ENCODE peak calls at places on chromosomes 16 and 17, in six cellular contexts. N is heart left ventricle, Z is bronchial epithelial cell, U is cardiac muscle cell, Y is AG09319, D is GM20000. M is an unnamed sample.

GRCh38 chr17:78935419-78936323 is 10.5 kb upstream of the TIMP2 start:
- DNase-seq in N (peak; percentile 84), Z (peak; percentile 18), U (no peak), Y (peak; percentile 87), D (no peak), M (no peak)

GRCh38 chr17:45403906-45404490 is 28.7 kb downstream of the ARHGAP27 start:
- DNase-seq in N (peak; percentile 15), Z (no peak), U (no peak), Y (no peak), D (peak; percentile 16), M (no peak)

GRCh38 chr16:48165961-48166578 is 10.3 kb upstream of the ABCC12 start:
- DNase-seq in N (no peak), Z (peak; percentile 34), U (no peak), Y (no peak), D (no peak), M (no peak)

GRCh38 chr16:89918453-89919347 is at the start of gene MC1R:
- DNase-seq in N (no peak), Z (no peak), U (peak; percentile 63), Y (no peak), D (peak; percentile 74), M (no peak)

GRCh38 chr16:7744546-7745294 is 412.1 kb downstream of the RBFOX1 start:
- DNase-seq in N (no peak), Z (no peak), U (no peak), Y (no peak), D (no peak), M (no peak)

GRCh38 chr17:32266389-32267269 is 997 bp downstream of the RHBDL3 start:
- DNase-seq in N (no peak), Z (no peak), U (peak; percentile 69), Y (no peak), D (peak; percentile 69), M (no peak)

GRCh38 chr16:57310801-57311200 is 26.3 kb upstream of the PLLP start:
- DNase-seq in N (no peak), Z (no peak), U (no peak), Y (no peak), D (no peak), M (no peak)

GRCh38 chr17:62105861-62106260 is 40.8 kb upstream of the MED13 start:
- DNase-seq in N (no peak), Z (no peak), U (no peak), Y (no peak), D (no peak), M (no peak)

GRCh38 chr16:71933913-71934696 is 38.8 kb downstream of the IST1 start:
- DNase-seq in N (no peak), Z (peak; percentile 59), U (no peak), Y (no peak), D (no peak), M (no peak)

GRCh38 chr17:32445075-32445427 is 741 bp downstream of the PSMD11 start:
- DNase-seq in N (peak; percentile 53), Z (peak; percentile 82), U (peak; percentile 50), Y (no peak), D (no peak), M (peak; percentile 38)

GRCh38 chr16:80994451-80994850 is 12.2 kb downstream of the CMC2 start:
- DNase-seq in N (no peak), Z (peak; percentile 48), U (no peak), Y (no peak), D (no peak), M (no peak)

GRCh38 chr17:79192503-79193500 is 118.2 kb downstream of the ENGASE start:
- DNase-seq in N (peak; percentile 39), Z (peak; percentile 5), U (peak; percentile 90), Y (no peak), D (peak; percentile 67), M (no peak)

GRCh38 chr16:5015351-5015750 is 18.4 kb downstream of the NAGPA start:
- DNase-seq in N (no peak), Z (no peak), U (no peak), Y (no peak), D (no peak), M (no peak)

GRCh38 chr16:27330542-27330941 is 16.8 kb downstream of the IL4R start:
- DNase-seq in N (peak; percentile 66), Z (peak; percentile 27), U (no peak), Y (peak; percentile 94), D (no peak), M (peak; percentile 51)

GRCh38 chr16:25135239-25135878 is 23.8 kb downstream of the LCMT1 start:
- DNase-seq in N (no peak), Z (peak; percentile 58), U (no peak), Y (no peak), D (no peak), M (no peak)

GRCh38 chr16:280552-280951 is at the start of gene ARHGDIG:
- DNase-seq in N (no peak), Z (no peak), U (peak; percentile 57), Y (no peak), D (no peak), M (no peak)

GRCh38 chr17:49987681-49988441 is 7.2 kb downstream of the DLX3 start:
- DNase-seq in N (no peak), Z (no peak), U (no peak), Y (no peak), D (no peak), M (no peak)

GRCh38 chr16:84508502-84508901 is 4.0 kb upstream of the MEAK7 start:
- DNase-seq in N (no peak), Z (no peak), U (no peak), Y (no peak), D (no peak), M (no peak)

GRCh38 chr17:32142857-32143524 is 689 bp downstream of the RHOT1 start:
- DNase-seq in N (peak; percentile 72), Z (peak; percentile 65), U (peak; percentile 82), Y (no peak), D (peak; percentile 39), M (peak; percentile 44)

GRCh38 chr17:5014357-5014756 is 16.6 kb downstream of the KIF1C start:
- DNase-seq in N (no peak), Z (no peak), U (no peak), Y (no peak), D (no peak), M (no peak)

GRCh38 chr17:50482516-50482915 is 3.9 kb downstream of the RSAD1 start:
- DNase-seq in N (peak; percentile 96), Z (peak; percentile 84), U (peak; percentile 89), Y (peak; percentile 90), D (peak; percentile 82), M (peak; percentile 91)

GRCh38 chr16:56626685-56627084 is 1.1 kb downstream of the MT1E start:
- DNase-seq in N (peak; percentile 50), Z (no peak), U (no peak), Y (no peak), D (no peak), M (no peak)

GRCh38 chr16:58197314-58198012 is 443 bp downstream of the CSNK2A2 start:
- DNase-seq in N (no peak), Z (no peak), U (peak; percentile 40), Y (no peak), D (peak; percentile 53), M (no peak)

GRCh38 chr16:68972720-68973119 is 129.4 kb downstream of the TANGO6 start:
- DNase-seq in N (no peak), Z (peak; percentile 65), U (peak; percentile 53), Y (no peak), D (no peak), M (no peak)

GRCh38 chr16:51150159-51150893 is 744 bp downstream of the SALL1 start:
- DNase-seq in N (no peak), Z (no peak), U (peak; percentile 53), Y (no peak), D (no peak), M (no peak)

GRCh38 chr17:49219987-49220386 is 9.5 kb downstream of the ABI3 start:
- DNase-seq in N (no peak), Z (no peak), U (no peak), Y (no peak), D (no peak), M (no peak)

DNA sequence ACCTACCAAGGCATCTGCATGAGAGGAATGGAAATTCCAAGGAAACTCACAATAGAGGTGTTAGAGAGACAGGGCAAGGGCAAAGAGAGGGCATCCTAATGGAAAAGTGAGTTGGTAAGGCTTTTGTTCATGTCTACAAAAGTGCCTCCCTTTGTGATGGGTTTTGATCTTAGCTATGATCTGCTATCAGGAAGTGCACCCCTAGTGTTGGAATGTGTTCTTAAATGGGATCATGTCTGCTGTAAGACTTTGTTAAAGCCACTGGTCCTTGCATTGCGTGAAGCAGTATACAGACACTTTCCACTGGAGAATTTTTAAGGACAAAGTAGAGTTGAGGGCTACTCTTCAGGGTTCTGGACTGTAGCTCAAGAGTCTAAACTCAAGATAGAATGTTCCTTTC is 92.0 kb downstream of the MAP2K6 start:
- DNase-seq in N (no peak), Z (peak; percentile 37), U (no peak), Y (no peak), D (no peak), M (no peak)
- TF ChIP-seq CTCF in N (no peak), Z (peak; percentile 41), U (peak; percentile 33), Y (peak; percentile 16), D (no peak), M (no peak)

GRCh38 chr16:82344157-82344556 is 174.1 kb upstream of the MPHOSPH6 start:
- DNase-seq in N (no peak), Z (peak; percentile 30), U (peak; percentile 24), Y (no peak), D (peak; percentile 11), M (no peak)
- TF ChIP-seq CTCF in N (peak; percentile 45), Z (peak; percentile 79), U (peak; percentile 25), Y (peak; percentile 14), D (peak; percentile 24), M (no peak)

GRCh38 chr17:65553009-65553645 is 8.3 kb downstream of the AXIN2 start:
- DNase-seq in N (no peak), Z (no peak), U (no peak), Y (no peak), D (no peak), M (no peak)

GRCh38 chr17:65556014-65556909 is 5.2 kb downstream of the AXIN2 start:
- DNase-seq in N (peak; percentile 78), Z (peak; percentile 35), U (peak; percentile 92), Y (no peak), D (peak; percentile 76), M (peak; percentile 95)

GRCh38 chr17:65556910-65557348 is 4.5 kb downstream of the AXIN2 start:
- DNase-seq in N (no peak), Z (no peak), U (no peak), Y (no peak), D (no peak), M (no peak)

GRCh38 chr17:65553646-65554567 is 7.5 kb downstream of the AXIN2 start:
- DNase-seq in N (no peak), Z (no peak), U (no peak), Y (no peak), D (no peak), M (no peak)

DNA sequence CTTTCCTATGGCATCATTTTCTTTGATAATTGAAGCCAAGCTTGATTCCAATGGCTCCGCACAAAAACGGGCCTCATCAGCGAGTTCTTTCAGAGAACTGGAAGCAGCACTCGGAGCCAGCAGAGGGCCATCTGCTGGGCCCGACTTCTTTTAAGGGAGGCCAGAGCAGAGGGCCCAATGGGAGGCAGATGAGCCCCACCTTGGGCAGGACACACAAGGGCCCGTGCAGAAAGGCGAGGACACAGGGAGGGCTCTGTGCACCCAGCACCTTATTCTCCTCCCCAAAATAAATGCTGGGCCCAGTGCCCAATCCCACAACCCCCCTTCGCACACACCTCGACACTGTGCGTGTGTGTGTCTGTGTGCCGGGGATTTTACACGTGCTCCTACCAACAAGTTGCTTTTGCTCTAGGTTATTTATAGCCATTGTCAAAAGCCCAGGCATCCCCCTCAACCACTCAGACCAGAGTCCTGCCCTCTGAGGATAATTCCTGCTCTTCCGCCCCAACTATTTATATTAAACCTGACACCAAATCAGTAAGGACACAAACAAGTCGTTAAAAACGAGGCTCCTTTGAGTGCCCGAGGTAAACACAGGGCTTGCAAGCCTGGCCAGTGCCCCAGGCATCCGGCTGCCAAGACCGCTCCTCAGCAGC is 6.8 kb downstream of the AXIN2 start:
- DNase-seq in N (peak; percentile 74), Z (no peak), U (peak; percentile 49), Y (no peak), D (no peak), M (no peak)
- TF ChIP-seq CTCF in N (no peak), Z (peak; percentile 17), U (peak; percentile 23), Y (peak; percentile 42), D (no peak), M (no peak)

GRCh38 chr17:81863833-81864768 is 3.8 kb upstream of the P4HB start:
- DNase-seq in N (no peak), Z (no peak), U (no peak), Y (no peak), D (no peak), M (no peak)
- TF ChIP-seq CTCF in N (no peak), Z (no peak), U (no peak), Y (no peak), D (no peak), M (no peak)

M was measured in omental fat pad.